ENCODE peak calls at places on chromosomes 11 and 22, in four cellular contexts. M, Y, O and Z are unnamed samples.

GRCh38 chr11:65884716-65885092 is 3.6 kb downstream of the FIBP start:
- DNase-seq in O (peak), Y (peak), M (peak), Z (peak)

GRCh38 chr11:73308003-73308962 is at the start of gene ARHGEF17:
- DNase-seq in M (peak), O (peak), Y (peak), Z (peak)

GRCh38 chr11:112285918-112286317 is 25.3 kb upstream of the PLET1 start:
- DNase-seq in Y (peak), M (no peak), O (peak), Z (no peak)

GRCh38 chr11:133934599-133935550 is 21.9 kb downstream of the IGSF9B start:
- DNase-seq in O (no peak), Y (peak), M (peak), Z (peak)

GRCh38 chr11:33553486-33553885 is 147.1 kb downstream of the C11orf91 start:
- DNase-seq in O (no peak), M (no peak), Y (peak), Z (no peak)

GRCh38 chr11:11965656-11966353 is 42.6 kb downstream of the DKK3 start:
- DNase-seq in O (no peak), M (no peak), Y (no peak), Z (no peak)

GRCh38 chr11:9735236-9735635 is 71.4 kb downstream of the SWAP70 start:
- DNase-seq in Y (no peak), O (no peak), M (no peak), Z (no peak)

GRCh38 chr11:100740440-100740839 is 53.4 kb downstream of the ARHGAP42 start:
- DNase-seq in M (no peak), Y (peak), O (peak), Z (no peak)

GRCh38 chr22:45376703-45377102 is 36.7 kb downstream of the SMC1B start:
- DNase-seq in O (peak), M (no peak), Y (peak), Z (no peak)

DNA sequence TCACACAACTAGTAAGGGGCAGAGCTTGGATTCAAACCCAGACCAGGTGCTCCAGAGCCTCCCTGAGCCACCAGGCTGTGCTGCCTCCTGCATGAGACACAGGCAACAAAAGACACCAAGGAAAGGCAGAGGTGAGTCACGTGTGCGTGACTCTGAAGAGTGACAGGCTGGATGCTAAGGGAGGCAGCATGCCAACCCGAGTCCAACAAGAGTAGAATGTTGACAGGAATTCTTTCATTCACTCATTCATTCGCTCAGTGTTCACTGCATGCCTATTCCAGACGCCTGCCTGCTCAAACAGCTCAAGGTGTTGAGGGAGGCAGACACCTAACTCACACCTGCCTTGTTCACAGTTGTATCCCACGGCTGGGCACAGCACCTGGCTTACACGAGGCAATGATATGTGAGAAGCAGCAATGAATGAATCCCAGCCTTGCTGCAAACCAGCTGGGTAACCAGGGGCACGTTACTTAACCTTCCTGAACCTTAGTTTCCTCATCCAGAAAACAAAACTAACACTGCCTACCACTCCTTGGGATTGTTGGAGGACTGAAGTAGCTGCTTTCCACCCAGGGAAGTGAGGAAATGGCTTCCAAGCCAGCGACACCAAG is 73.8 kb upstream of the ARFGAP3 start:
- DNase-seq in Y (peak), M (peak), O (no peak), Z (no peak)
- TF ChIP-seq CTCF in Y (peak), M (peak), O (no peak), Z (no peak)

GRCh38 chr11:78574386-78575381 is at the start of gene NARS2:
- DNase-seq in O (peak), M (peak), Y (peak), Z (peak)

GRCh38 chr11:78576549-78577097 is 2.0 kb upstream of the NARS2 start:
- DNase-seq in Y (no peak), O (no peak), M (no peak), Z (no peak)

GRCh38 chr11:78573271-78574035 is 1.2 kb downstream of the NARS2 start:
- DNase-seq in M (no peak), Y (no peak), O (no peak), Z (no peak)

GRCh38 chr11:78577495-78577894 is 2.8 kb upstream of the NARS2 start:
- DNase-seq in O (no peak), Y (no peak), M (no peak), Z (no peak)

GRCh38 chr11:78575478-78575877 is 814 bp upstream of the NARS2 start:
- DNase-seq in M (no peak), Y (no peak), O (no peak), Z (no peak)
- H3K4me3 ChIP-seq in M (peak), Y (peak), O (peak), Z (peak)

GRCh38 chr11:72238040-72238450 is 5.9 kb downstream of the PHOX2A start:
- DNase-seq in O (peak), M (no peak), Y (peak), Z (peak)
- TF ChIP-seq CTCF in O (peak), M (peak), Y (peak), Z (peak)

DNA sequence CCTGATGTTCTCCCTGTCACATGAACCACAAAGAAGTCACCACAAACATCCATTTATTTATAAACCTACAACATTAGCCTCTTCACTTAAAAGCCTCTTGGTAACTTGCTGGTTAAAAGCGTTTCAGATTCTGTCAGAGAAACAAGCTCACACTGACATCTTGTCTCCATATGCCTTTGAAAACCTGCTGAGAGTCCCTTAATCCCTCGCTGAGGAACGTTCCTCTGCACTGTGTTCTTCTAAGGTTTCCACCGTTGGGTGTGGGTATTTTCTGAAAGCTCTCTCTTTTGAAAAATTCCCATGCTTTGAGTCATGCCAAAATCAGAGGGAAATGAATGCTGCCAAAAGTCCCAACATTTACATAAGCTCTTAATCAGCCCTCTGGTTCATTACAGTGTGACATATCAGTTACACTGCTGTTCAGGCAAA is 149.8 kb downstream of the CCDC34 start:
- DNase-seq in O (peak), M (no peak), Y (peak), Z (no peak)
- H3K4me3 ChIP-seq in O (no peak), M (no peak), Y (no peak), Z (no peak)